ENCODE peak calls at places on chromosome 11, in four cellular contexts. D is foreskin fibroblast; E is stimulated activated CD4-positive, alpha-beta T cell treated with anti-CD3 and anti-CD28 coated beads, Interleukin-12 subunit alpha, Interleukin-12 subunit beta, amount 100 ng/mL, for 48 hours; A is stimulated activated naive CD8-positive, alpha-beta T cell treated with anti-CD3 and anti-CD28 coated beads, Interleukin-15, amount 100 ng/mL, for 72 hours. U is an unnamed sample.

GRCh38 chr11:43930868-43931716 is 11.3 kb upstream of the C11orf96 start:
- DNase-seq in E (no peak), D (peak), A (no peak), U (no peak)

GRCh38 chr11:13962562-13963168 is at the start of gene SPON1:
- DNase-seq in A (peak), D (peak), E (no peak), U (no peak)

GRCh38 chr11:116567721-116568242 is 205.0 kb downstream of the BUD13 start:
- DNase-seq in D (no peak), A (no peak), E (no peak), U (no peak)

GRCh38 chr11:20161923-20162322 is 1.6 kb upstream of the DBX1 start:
- DNase-seq in A (no peak), D (peak), E (no peak), U (no peak)

GRCh38 chr11:82988936-82989627 is 82.6 kb downstream of the RAB30 start:
- DNase-seq in A (no peak), D (peak), E (no peak), U (no peak)

GRCh38 chr11:36333897-36334296 is 37.8 kb downstream of the PRR5L start:
- DNase-seq in A (no peak), D (peak), E (no peak), U (no peak)

GRCh38 chr11:93123351-93123898 is 74.4 kb downstream of the SLC36A4 start:
- DNase-seq in A (no peak), D (no peak), E (no peak), U (no peak)

GRCh38 chr11:65879622-65880021 is at the start of gene CTSW:
- DNase-seq in E (no peak), A (peak), D (no peak), U (no peak)

GRCh38 chr11:75950141-75950540 is 135.1 kb downstream of the UVRAG start:
- DNase-seq in E (no peak), A (no peak), D (no peak), U (no peak)

GRCh38 chr11:77411238-77411637 is 62.7 kb downstream of the PAK1 start:
- DNase-seq in E (no peak), A (peak), D (peak), U (no peak)

GRCh38 chr11:36455658-36456111 is 54.4 kb downstream of the TRAF6 start:
- DNase-seq in A (no peak), D (peak), E (no peak), U (peak)

GRCh38 chr11:69640260-69640994 is 529 bp upstream of the CCND1 start:
- DNase-seq in E (no peak), A (no peak), D (peak), U (no peak)

GRCh38 chr11:99376463-99376862 is 355.7 kb downstream of the CNTN5 start:
- DNase-seq in E (no peak), D (no peak), A (no peak), U (no peak)

GRCh38 chr11:2910401-2910955 is 18.7 kb downstream of the PHLDA2 start:
- DNase-seq in D (no peak), A (no peak), E (no peak), U (no peak)

GRCh38 chr11:76158394-76159302 is 47.7 kb downstream of the WNT11 start:
- DNase-seq in A (no peak), D (no peak), E (no peak), U (no peak)

GRCh38 chr11:44977493-44977984 is 26.9 kb upstream of the TP53I11 start:
- DNase-seq in A (no peak), E (no peak), D (no peak), U (no peak)

GRCh38 chr11:12017865-12018453 is 9.5 kb upstream of the DKK3 start:
- DNase-seq in A (no peak), E (no peak), D (no peak), U (no peak)

GRCh38 chr11:96144553-96144952 is 198.4 kb downstream of the MAML2 start:
- DNase-seq in A (no peak), E (no peak), D (no peak), U (no peak)

GRCh38 chr11:10743354-10744035 is 7.6 kb upstream of the CTR9 start:
- DNase-seq in E (no peak), A (peak), D (no peak), U (no peak)

GRCh38 chr11:70323811-70324210 is 53.3 kb downstream of the PPFIA1 start:
- DNase-seq in E (no peak), D (peak), A (no peak), U (no peak)

GRCh38 chr11:35085766-35086165 is 53.2 kb upstream of the CD44 start:
- DNase-seq in A (no peak), D (no peak), E (no peak), U (no peak)